ENCODE peak calls at places on chromosomes 6 and 20, in five cellular contexts. Q is activated T-cell treated with anti-CD3 and anti-CD28 coated beads, Interleukin-2, amount 50 U/mL, for 72 hours; U is naive B cell; Z is hepatocyte; E is stimulated activated CD4-positive, alpha-beta T cell treated with anti-CD3 and anti-CD28 coated beads, Interleukin-1b, Interleukin-23, amount 100 ng/mL, for 4 hours. P is an unnamed sample.

GRCh38 chr6:47669684-47670515 is 28.5 kb upstream of the ADGRF4 start:
- DNase-seq in Q (no peak), U (no peak), Z (peak), E (no peak), P (no peak)

GRCh38 chr6:113416166-113416565 is 441.0 kb upstream of the MARCKS start:
- DNase-seq in Q (no peak), U (no peak), Z (no peak), E (no peak), P (no peak)

GRCh38 chr20:23201658-23202057 is 115.5 kb upstream of the CD93 start:
- DNase-seq in Q (no peak), U (no peak), Z (no peak), E (no peak), P (no peak)

GRCh38 chr6:159969921-159970320 is 1.0 kb downstream of the IGF2R start:
- DNase-seq in Q (peak), U (no peak), Z (peak), E (no peak), P (peak)

GRCh38 chr6:73388800-73389512 is 5.7 kb upstream of the DDX43 start:
- DNase-seq in Q (peak), U (peak), Z (peak), E (peak), P (peak)

GRCh38 chr6:66937180-66937579 is 1230.2 kb upstream of the EYS start:
- DNase-seq in Q (no peak), U (no peak), Z (no peak), E (no peak), P (no peak)

GRCh38 chr6:157143171-157143884 is 180.0 kb downstream of the TMEM242 start:
- DNase-seq in Q (peak), U (no peak), Z (no peak), E (no peak), P (no peak)

GRCh38 chr20:10497283-10497682 is 62.2 kb downstream of the SLX4IP start:
- DNase-seq in Q (no peak), U (no peak), Z (no peak), E (no peak), P (no peak)

GRCh38 chr20:59221881-59222238 is 58.2 kb downstream of the ZNF831 start:
- DNase-seq in Q (no peak), U (no peak), Z (no peak), E (no peak), P (no peak)

GRCh38 chr6:149473080-149474052 is 11.4 kb downstream of the ZC3H12D start:
- DNase-seq in Q (no peak), U (peak), Z (no peak), E (no peak), P (no peak)

GRCh38 chr20:46020515-46020914 is 8.5 kb upstream of the SLC12A5 start:
- DNase-seq in Q (no peak), U (no peak), Z (no peak), E (no peak), P (no peak)

GRCh38 chr6:3208775-3209113 is 18.7 kb downstream of the TUBB2B start:
- DNase-seq in Q (no peak), U (no peak), Z (no peak), E (no peak), P (no peak)

GRCh38 chr6:33983109-33983475 is 162.8 kb downstream of the GRM4 start:
- DNase-seq in Q (no peak), U (no peak), Z (peak), E (no peak), P (peak)

GRCh38 chr20:44057698-44058675 is 129.0 kb downstream of the JPH2 start:
- DNase-seq in Q (no peak), U (no peak), Z (no peak), E (no peak), P (no peak)

GRCh38 chr20:33209789-33210188 is 7.4 kb upstream of the BPIFA3 start:
- DNase-seq in Q (peak), U (no peak), Z (peak), E (no peak), P (peak)